ENCODE peak calls at places on chromosomes 11 and 22, in four cellular contexts. U is body of pancreas, N is fibroblast of pulmonary artery, Z is kidney tubule cell. I is an unnamed sample.

GRCh38 chr11:73359930-73360742 is 16.1 kb upstream of the RELT start:
- DNase-seq in N (peak), Z (no peak), U (no peak), I (no peak)

GRCh38 chr11:95306816-95307215 is 75.8 kb upstream of the SESN3 start:
- DNase-seq in Z (no peak), U (no peak), N (no peak), I (no peak)

GRCh38 chr11:134691985-134692384 is 279.9 kb upstream of the B3GAT1 start:
- DNase-seq in N (peak), Z (peak), U (no peak), I (no peak)

GRCh38 chr11:112279901-112280267 is 19.2 kb upstream of the PLET1 start:
- DNase-seq in Z (peak), U (peak), N (peak), I (peak)

GRCh38 chr11:74322667-74323066 is 11.2 kb upstream of the P4HA3 start:
- DNase-seq in Z (peak), U (peak), N (peak), I (no peak)

GRCh38 chr22:17726561-17727243 is 47.6 kb downstream of the BID start:
- DNase-seq in U (no peak), N (peak), Z (peak), I (no peak)

GRCh38 chr22:17235149-17235655 is 16.0 kb upstream of the ADA2 start:
- DNase-seq in U (no peak), N (no peak), Z (no peak), I (no peak)

GRCh38 chr22:20607157-20607907 is 99.9 kb downstream of the MED15 start:
- DNase-seq in U (no peak), Z (no peak), N (no peak), I (no peak)

GRCh38 chr22:22343603-22344276 is 99.2 kb downstream of the VPREB1 start:
- DNase-seq in N (no peak), U (no peak), Z (no peak), I (no peak)

GRCh38 chr11:9765320-9766101 is 101.6 kb downstream of the SWAP70 start:
- DNase-seq in U (peak), N (peak), Z (peak), I (no peak)

GRCh38 chr22:30615543-30615954 is 8.6 kb downstream of the TCN2 start:
- DNase-seq in U (no peak), N (no peak), Z (no peak), I (no peak)

GRCh38 chr22:30208631-30209603 is 37.6 kb downstream of the LIF start:
- DNase-seq in U (peak), Z (peak), N (peak), I (no peak)

GRCh38 chr11:114377612-114378267 is 22.6 kb downstream of the C11orf71 start:
- DNase-seq in Z (peak), N (peak), U (no peak), I (no peak)

GRCh38 chr22:29208879-29209623 is 3.4 kb downstream of the EMID1 start:
- DNase-seq in U (no peak), N (no peak), Z (no peak), I (no peak)

GRCh38 chr22:31295831-31296230 is 3.5 kb upstream of the PIK3IP1 start:
- DNase-seq in U (no peak), Z (peak), N (peak), I (no peak)